ENCODE peak calls at places on chromosomes 5 and 9, in five cellular contexts. R is cardiac muscle cell; O is substantia nigra; B is small intestine; A is naive thymus-derived CD4-positive, alpha-beta T cell. I is an unnamed sample.

GRCh38 chr9:127835930-127836586 is 18.4 kb downstream of the ENG start:
- DNase-seq in A (no peak), R (peak; percentile 61), O (no peak), B (no peak), I (no peak)

GRCh38 chr9:81150016-81150625 is 539.2 kb downstream of the TLE1 start:
- DNase-seq in R (no peak), A (no peak), O (no peak), B (no peak), I (no peak)

GRCh38 chr5:100562821-100563220 is 27.6 kb downstream of the FAM174A start:
- DNase-seq in R (no peak), O (no peak), A (no peak), B (no peak), I (no peak)

GRCh38 chr5:32297181-32298055 is 15.3 kb downstream of the MTMR12 start:
- DNase-seq in R (no peak), A (no peak), B (peak; percentile 56), O (no peak), I (peak; percentile 43)

GRCh38 chr5:1011226-1011631 is 2.6 kb downstream of the NKD2 start:
- DNase-seq in A (peak; percentile 55), B (no peak), O (no peak), R (peak; percentile 54), I (peak; percentile 53)

GRCh38 chr5:52682492-52682891 is 105.2 kb upstream of the ITGA1 start:
- DNase-seq in B (no peak), A (no peak), O (no peak), R (no peak), I (no peak)

GRCh38 chr5:131328536-131329186 is 64.8 kb downstream of the CDC42SE2 start:
- DNase-seq in R (no peak), B (peak; percentile 78), O (no peak), A (no peak), I (no peak)

GRCh38 chr9:89605181-89606048 is 603 bp downstream of the GADD45G start:
- DNase-seq in B (peak; percentile 57), R (peak; percentile 69), O (peak; percentile 79), A (peak; percentile 51), I (peak; percentile 68)

GRCh38 chr5:66850354-66851075 is 254.3 kb downstream of the MAST4 start:
- DNase-seq in O (no peak), B (no peak), R (no peak), A (no peak), I (no peak)

GRCh38 chr9:127049044-127049443 is 73.4 kb downstream of the ANGPTL2 start:
- DNase-seq in A (peak; percentile 30), O (no peak), B (no peak), R (no peak), I (peak; percentile 27)

GRCh38 chr9:32587901-32588300 is 14.9 kb upstream of the NDUFB6 start:
- DNase-seq in A (no peak), B (no peak), R (no peak), O (no peak), I (no peak)

GRCh38 chr9:104074876-104075275 is 19.2 kb upstream of the SMC2 start:
- DNase-seq in A (no peak), R (no peak), B (no peak), O (no peak), I (no peak)

GRCh38 chr9:28584542-28584941 is 1011.3 kb upstream of the C9orf72 start:
- DNase-seq in A (no peak), R (no peak), B (no peak), O (no peak), I (no peak)

GRCh38 chr5:169696621-169697517 is 59.8 kb downstream of the DOCK2 start:
- DNase-seq in O (no peak), R (no peak), A (no peak), B (no peak), I (no peak)

GRCh38 chr5:74257645-74258328 is 382.7 kb downstream of the ENC1 start:
- DNase-seq in R (no peak), B (peak; percentile 82), O (no peak), A (no peak), I (peak; percentile 88)

GRCh38 chr5:8700691-8701090 is 831.7 kb downstream of the MTRR start:
- DNase-seq in B (no peak), R (no peak), A (no peak), O (no peak), I (no peak)

GRCh38 chr9:37574996-37575395 is 1.2 kb downstream of the FBXO10 start:
- DNase-seq in A (no peak), R (no peak), B (no peak), O (no peak), I (no peak)

GRCh38 chr5:1226231-1226630 is 1.1 kb downstream of the SLC6A18 start:
- DNase-seq in R (no peak), A (no peak), O (no peak), B (no peak), I (no peak)

GRCh38 chr5:39523821-39524220 is 99.0 kb upstream of the DAB2 start:
- DNase-seq in A (no peak), B (no peak), R (no peak), O (no peak), I (no peak)

GRCh38 chr5:112366987-112367386 is 52.1 kb downstream of the EPB41L4A start:
- DNase-seq in B (peak; percentile 1), R (no peak), A (no peak), O (no peak), I (no peak)

GRCh38 chr5:170525450-170526211 is 21.8 kb downstream of the KCNIP1 start:
- DNase-seq in O (peak; percentile 11), B (no peak), A (no peak), R (no peak), I (no peak)

GRCh38 chr5:89211836-89212235 is 328.9 kb upstream of the MEF2C start:
- DNase-seq in R (no peak), O (no peak), B (no peak), A (no peak), I (no peak)

GRCh38 chr5:139578348-139578724 is 17.2 kb downstream of the UBE2D2 start:
- DNase-seq in B (no peak), R (no peak), O (no peak), A (no peak), I (no peak)

GRCh38 chr5:135737701-135738563 is 96.5 kb upstream of the SLC25A48 start:
- DNase-seq in B (no peak), A (no peak), O (no peak), R (peak; percentile 25), I (peak; percentile 10)

GRCh38 chr5:67268233-67269011 is 71.8 kb upstream of the CD180 start:
- DNase-seq in R (no peak), O (peak; percentile 73), A (no peak), B (peak; percentile 96), I (peak; percentile 72)

GRCh38 chr9:26744362-26744965 is 148.1 kb downstream of the CAAP1 start:
- DNase-seq in B (no peak), O (no peak), R (peak; percentile 41), A (peak; percentile 14), I (no peak)

GRCh38 chr5:103079796-103080195 is 40.1 kb downstream of the GIN1 start:
- DNase-seq in R (no peak), B (no peak), A (no peak), O (no peak), I (no peak)
- H3K27ac ChIP-seq in R (no peak overlapping the region), B (no peak overlapping the region), A (no peak overlapping the region), O (no peak overlapping the region), I (no peak overlapping the region)

GRCh38 chr5:181258576-181258975 is 2.4 kb downstream of the TRIM52 start:
- DNase-seq in R (no peak), A (no peak), B (no peak), O (no peak), I (no peak)

GRCh38 chr5:181260720-181261319 is at the start of gene TRIM52:
- DNase-seq in A (peak; percentile 90), R (peak; percentile 94), O (no peak), B (peak; percentile 93), I (peak; percentile 94)

GRCh38 chr5:181259974-181260719 is 796 bp downstream of the TRIM52 start:
- DNase-seq in B (no peak), R (no peak), O (no peak), A (no peak), I (no peak)

GRCh38 chr5:181261320-181262085 is 560 bp upstream of the TRIM52 start:
- DNase-seq in B (peak; percentile 80), A (peak; percentile 85), O (no peak), R (peak; percentile 81), I (peak; percentile 84)

GRCh38 chr5:181259283-181259682 is 1.7 kb downstream of the TRIM52 start:
- DNase-seq in A (no peak), R (no peak), B (no peak), O (no peak), I (no peak)
- H3K27ac ChIP-seq in A (peak overlapping the region; percentile 97), R (no peak overlapping the region), B (no peak overlapping the region), O (no peak overlapping the region), I (no peak overlapping the region)

DNA sequence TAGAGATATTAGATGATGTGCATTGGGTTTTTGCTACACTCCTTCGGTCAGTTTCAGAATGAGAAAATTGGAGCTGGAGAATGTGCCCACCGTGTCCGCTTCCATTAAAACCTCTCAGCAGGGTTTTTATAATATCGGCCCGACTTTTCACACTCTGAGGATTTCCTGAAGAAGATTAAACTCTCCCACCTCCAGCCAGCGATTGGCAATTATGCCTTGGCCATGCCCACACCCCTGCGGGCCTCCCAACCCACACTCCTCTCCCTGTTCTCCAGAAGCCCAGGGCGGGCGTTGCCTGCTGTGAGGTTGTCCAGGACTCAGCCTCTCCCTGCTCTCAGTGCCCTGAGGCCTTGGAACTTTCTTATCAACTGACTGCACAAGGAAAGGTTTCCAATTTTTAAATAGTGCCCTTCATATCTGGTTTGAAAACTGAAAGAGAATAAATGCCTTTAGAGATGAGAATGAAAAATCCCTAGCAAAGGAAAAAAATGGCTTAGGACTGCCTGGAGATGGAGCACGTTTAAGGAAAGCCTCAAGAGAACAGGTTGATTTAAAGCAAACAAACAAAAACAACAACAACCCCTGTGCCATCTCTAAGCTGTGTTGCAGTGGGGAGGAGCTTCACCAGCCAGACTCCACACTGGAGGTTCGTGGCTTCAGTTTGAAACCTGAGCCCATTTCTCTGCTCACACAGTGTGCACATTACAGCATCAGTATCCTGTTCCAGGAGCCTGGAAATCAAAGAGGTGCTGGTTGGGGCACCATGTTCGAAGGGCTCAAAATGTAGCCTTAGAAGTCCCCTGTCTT is 292.9 kb downstream of the NSG2 start:
- DNase-seq in O (no peak), A (no peak), R (peak; percentile 71), B (peak; percentile 20), I (no peak)
- H3K27ac ChIP-seq in O (no peak overlapping the region), A (no peak overlapping the region), R (peak overlapping the region; percentile 86), B (no peak overlapping the region), I (no peak overlapping the region)

GRCh38 chr5:55933377-55934116 is 61.2 kb downstream of the IL6ST start:
- DNase-seq in O (no peak), B (no peak), A (no peak), R (no peak), I (no peak)

GRCh38 chr5:55932700-55933099 is 62.1 kb downstream of the IL6ST start:
- DNase-seq in R (no peak), B (no peak), O (no peak), A (no peak), I (no peak)

GRCh38 chr5:55934720-55935119 is 60.0 kb downstream of the IL6ST start:
- DNase-seq in A (no peak), B (no peak), R (no peak), O (no peak), I (no peak)

GRCh38 chr5:55935371-55935770 is 59.4 kb downstream of the IL6ST start:
- DNase-seq in A (no peak), O (no peak), R (no peak), B (no peak), I (no peak)

DNA sequence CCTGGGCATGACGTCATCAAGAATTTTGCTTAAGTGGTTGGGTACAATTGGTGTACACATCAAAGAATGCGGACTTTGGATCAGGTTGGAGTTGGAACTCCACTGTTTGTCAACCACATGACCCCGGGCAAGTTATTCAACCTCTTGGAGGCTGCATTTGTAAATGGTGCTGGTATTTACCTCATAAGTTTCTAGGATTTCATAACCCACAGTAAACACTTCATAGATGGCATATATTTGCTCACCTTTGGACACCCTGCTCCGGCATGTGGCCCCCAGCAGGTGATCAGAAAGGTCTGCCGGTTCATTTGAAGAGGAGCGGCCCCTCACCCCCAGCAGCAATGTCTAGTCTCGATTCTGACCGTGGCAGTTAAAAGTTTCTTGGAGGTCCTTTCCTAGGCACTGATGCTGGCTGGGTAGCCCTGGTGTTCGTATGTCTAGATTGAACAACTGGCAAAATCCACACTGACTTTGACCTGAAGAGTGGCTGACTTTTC is 60.6 kb downstream of the IL6ST start:
- DNase-seq in B (peak; percentile 73), A (no peak), O (no peak), R (no peak), I (no peak)
- H3K27ac ChIP-seq in B (no peak overlapping the region), A (no peak overlapping the region), O (no peak overlapping the region), R (no peak overlapping the region), I (no peak overlapping the region)